ENCODE peak calls at places on chromosomes 3 and 15, in four cellular contexts. L, S, F and N are unnamed samples.

GRCh38 chr3:31777887-31778286 is 203.2 kb downstream of the OSBPL10 start:
- DNase-seq in L (no peak), S (no peak), F (no peak), N (no peak)

GRCh38 chr15:66751579-66751978 is 49.5 kb downstream of the SMAD6 start:
- DNase-seq in L (no peak), S (no peak), F (no peak), N (no peak)

GRCh38 chr3:635393-635792 is 438.8 kb downstream of the CHL1 start:
- DNase-seq in L (no peak), S (no peak), F (no peak), N (peak; percentile 71)

GRCh38 chr3:119013951-119014350 is 20.7 kb downstream of the IGSF11 start:
- DNase-seq in L (no peak), S (no peak), F (no peak), N (no peak)

GRCh38 chr15:70802629-70803028 is 39.3 kb upstream of the UACA start:
- DNase-seq in L (no peak), S (no peak), F (peak; percentile 91), N (no peak)

GRCh38 chr3:71725279-71725991 is at the start of gene EIF4E3:
- DNase-seq in L (peak; percentile 52), S (peak; percentile 72), F (peak; percentile 4), N (peak; percentile 45)

GRCh38 chr15:34360298-34360697 is 6.7 kb downstream of the LPCAT4 start:
- DNase-seq in L (no peak), S (no peak), F (no peak), N (peak; percentile 93)

GRCh38 chr3:140603766-140604165 is 74.1 kb upstream of the TRIM42 start:
- DNase-seq in L (no peak), S (no peak), F (no peak), N (no peak)

GRCh38 chr3:8756671-8757070 is 12.7 kb downstream of the OXTR start:
- DNase-seq in L (peak; percentile 28), S (no peak), F (peak; percentile 29), N (peak; percentile 94)

GRCh38 chr3:187243933-187244564 is 46.8 kb downstream of the RTP1 start:
- DNase-seq in L (no peak), S (no peak), F (peak; percentile 30), N (no peak)

GRCh38 chr3:32459474-32459873 is 43.2 kb downstream of the CMTM6 start:
- DNase-seq in L (no peak), S (no peak), F (no peak), N (no peak)

GRCh38 chr3:32958509-32958908 is 7.1 kb downstream of the CCR4 start:
- DNase-seq in L (no peak), S (no peak), F (no peak), N (no peak)

DNA sequence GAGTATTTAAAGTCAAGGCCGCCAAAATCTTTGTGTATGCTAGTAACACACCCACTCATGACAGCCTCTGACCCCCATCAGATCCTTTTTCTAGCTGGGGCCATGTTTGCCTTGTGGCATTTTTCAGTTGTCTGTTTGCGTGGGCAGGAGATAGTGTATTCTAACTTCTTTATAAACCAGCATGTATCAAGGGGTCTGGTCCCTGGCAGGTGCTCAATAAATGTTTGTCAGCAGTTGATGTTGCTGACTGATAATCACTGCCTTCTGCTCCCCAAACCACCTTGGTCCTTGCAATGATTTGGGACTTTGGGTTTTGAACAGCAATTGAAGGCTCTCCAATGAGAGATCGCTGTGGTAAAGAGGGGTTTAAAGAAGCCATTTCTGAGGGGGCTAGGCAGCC is 19.2 kb downstream of the RARB start:
- DNase-seq in L (no peak), S (no peak), F (no peak), N (no peak)
- H2BK120ac ChIP-seq in L (no peak overlapping the region), S (no peak overlapping the region), F (no peak overlapping the region), N (no peak overlapping the region)

GRCh38 chr3:98725352-98725751 is 37.8 kb upstream of the ST3GAL6 start:
- DNase-seq in L (no peak), S (no peak), F (no peak), N (no peak)
- H3K56ac ChIP-seq in L (no peak overlapping the region), S (no peak overlapping the region), F (no peak overlapping the region), N (no peak overlapping the region)

GRCh38 chr15:95663156-95663831 is 667.2 kb upstream of the NR2F2 start:
- DNase-seq in L (no peak), S (no peak), F (peak; percentile 85), N (no peak)
- H3K4me2 ChIP-seq in L (no peak overlapping the region), S (no peak overlapping the region), F (peak overlapping the region; percentile 33), N (no peak overlapping the region)

GRCh38 chr15:80904941-80905532 is 84.6 kb downstream of the MESD start:
- DNase-seq in L (no peak), S (no peak), F (peak; percentile 35), N (peak; percentile 40)
- H2BK120ac ChIP-seq in L (no peak overlapping the region), S (no peak overlapping the region), F (no peak overlapping the region), N (no peak overlapping the region)

GRCh38 chr15:31495281-31495680 is 168.6 kb downstream of the KLF13 start:
- DNase-seq in L (peak; percentile 4), S (peak; percentile 16), F (no peak), N (no peak)
- H3K56ac ChIP-seq in L (no peak overlapping the region), S (no peak overlapping the region), F (no peak overlapping the region), N (no peak overlapping the region)

DNA sequence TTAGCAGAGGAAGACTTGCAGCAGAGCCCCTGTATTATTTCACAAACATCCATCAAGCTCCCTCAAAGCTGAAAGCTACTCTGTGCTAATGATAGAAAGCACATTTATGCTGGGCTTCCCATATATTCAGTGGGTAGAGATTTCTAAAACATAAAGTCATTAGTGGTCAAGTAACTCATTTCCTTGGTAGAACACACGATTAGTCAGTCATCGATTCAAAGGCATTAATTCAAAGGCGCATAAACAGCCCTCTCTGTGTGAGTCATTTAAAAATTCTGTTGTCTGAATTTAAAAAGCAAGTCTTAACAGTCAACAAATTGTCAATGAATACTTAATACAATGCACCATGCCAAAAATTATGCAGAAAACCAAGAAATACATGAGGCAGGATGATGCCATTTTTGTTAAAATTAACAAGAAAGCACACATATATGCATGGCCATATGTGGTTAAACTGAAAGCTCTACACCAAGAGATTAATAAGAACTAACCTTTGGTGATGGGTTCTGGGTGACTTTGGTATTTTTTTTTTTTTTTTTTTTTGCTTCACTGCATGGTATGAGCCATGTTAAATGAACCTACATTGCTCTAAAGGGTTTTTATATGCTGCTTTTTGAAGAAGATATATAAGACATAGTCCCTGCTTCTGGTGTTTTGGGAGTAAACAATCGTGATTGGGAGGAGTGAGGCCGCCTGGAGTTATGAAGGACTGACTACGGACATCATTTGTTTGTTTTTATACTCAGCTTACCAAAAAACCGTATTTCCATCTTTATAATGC is 61.7 kb downstream of the LDHAL6B start:
- DNase-seq in L (no peak), S (no peak), F (peak; percentile 70), N (no peak)
- H3K4me2 ChIP-seq in L (no peak overlapping the region), S (no peak overlapping the region), F (peak overlapping the region; percentile 36), N (no peak overlapping the region)

GRCh38 chr15:73017987-73018386 is 34.3 kb upstream of the NEO1 start:
- DNase-seq in L (no peak), S (no peak), F (no peak), N (no peak)

GRCh38 chr15:73019733-73020132 is 32.5 kb upstream of the NEO1 start:
- DNase-seq in L (no peak), S (peak; percentile 16), F (no peak), N (no peak)

GRCh38 chr15:73024161-73024560 is 28.1 kb upstream of the NEO1 start:
- DNase-seq in L (no peak), S (no peak), F (no peak), N (no peak)

GRCh38 chr15:73021139-73021621 is 31.1 kb upstream of the NEO1 start:
- DNase-seq in L (peak; percentile 65), S (peak; percentile 57), F (no peak), N (peak; percentile 67)

DNA sequence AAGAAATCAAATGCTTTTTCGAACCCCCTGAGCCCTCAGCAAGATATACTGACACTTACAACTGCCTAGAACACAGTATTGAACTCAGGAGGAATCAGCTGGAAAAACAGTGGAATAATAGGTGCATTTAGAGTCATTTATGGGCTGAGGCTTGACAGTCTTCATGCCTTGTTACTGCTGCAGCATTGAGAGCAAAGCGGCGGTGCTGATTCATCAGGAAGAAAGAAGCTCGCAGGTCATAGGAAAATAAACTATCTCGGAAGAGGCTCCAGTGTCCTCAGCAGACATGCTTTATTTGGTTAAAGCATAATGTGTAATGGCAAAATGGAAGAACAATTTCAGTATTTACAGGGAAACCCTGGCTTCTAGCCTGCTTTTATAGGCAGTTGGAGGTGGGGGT is 30.1 kb upstream of the NEO1 start:
- DNase-seq in L (no peak), S (no peak), F (peak; percentile 76), N (no peak)
- H2BK120ac ChIP-seq in L (no peak overlapping the region), S (no peak overlapping the region), F (peak overlapping the region; percentile 86), N (no peak overlapping the region)

GRCh38 chr15:41620536-41621199 is 39.5 kb upstream of the MGA start:
- DNase-seq in L (peak; percentile 66), S (no peak), F (no peak), N (peak; percentile 52)
- H3K56ac ChIP-seq in L (no peak overlapping the region), S (no peak overlapping the region), F (no peak overlapping the region), N (peak overlapping the region; percentile 85)